ENCODE peak calls at places on chromosome 1, in six cellular contexts. One of them, this sample, is unnamed. For H3K9me2, the result is how much of the 10 kb centered on the place peaks cover.

GRCh38 chr1:170414989-170415733 is 116.8 kb upstream of the GORAB start:
- DNase-seq in MM.1S: no peak
- DNase-seq in PC-3: no peak
- DNase-seq in SK-N-SH: no peak
- DNase-seq in GM23248: peak
- DNase-seq in HCT116: no peak
- DNase-seq in this sample: peak

GRCh38 chr1:90193116-90193515 is 198.2 kb downstream of the ZNF326 start:
- DNase-seq in MM.1S: no peak
- DNase-seq in GM23248: no peak
- DNase-seq in PC-3: no peak
- DNase-seq in HCT116: no peak
- DNase-seq in SK-N-SH: no peak
- DNase-seq in this sample: no peak

GRCh38 chr1:44903261-44903660 is 60.2 kb upstream of the PTCH2 start:
- DNase-seq in SK-N-SH: no peak
- DNase-seq in PC-3: no peak
- DNase-seq in MM.1S: no peak
- DNase-seq in HCT116: no peak
- DNase-seq in GM23248: peak
- DNase-seq in this sample: no peak

GRCh38 chr1:192445849-192446489 is 129.2 kb downstream of the RGS21 start:
- DNase-seq in HCT116: peak
- DNase-seq in SK-N-SH: no peak
- DNase-seq in MM.1S: peak
- DNase-seq in PC-3: peak
- DNase-seq in GM23248: peak
- DNase-seq in this sample: peak

GRCh38 chr1:40309374-40310128 is 7.5 kb downstream of the COL9A2 start:
- DNase-seq in SK-N-SH: no peak
- DNase-seq in GM23248: no peak
- DNase-seq in MM.1S: no peak
- DNase-seq in PC-3: no peak
- DNase-seq in HCT116: no peak
- DNase-seq in this sample: no peak

GRCh38 chr1:29033829-29034466 is 89.8 kb downstream of the TMEM200B start:
- DNase-seq in GM23248: peak
- DNase-seq in HCT116: peak
- DNase-seq in PC-3: peak
- DNase-seq in SK-N-SH: peak
- DNase-seq in MM.1S: peak
- DNase-seq in this sample: peak

GRCh38 chr1:163401211-163401610 is 79.5 kb downstream of the NUF2 start:
- DNase-seq in MM.1S: no peak
- DNase-seq in HCT116: no peak
- DNase-seq in PC-3: peak
- DNase-seq in SK-N-SH: no peak
- DNase-seq in GM23248: no peak
- DNase-seq in this sample: no peak

GRCh38 chr1:200767326-200767725 is 28.6 kb downstream of the CAMSAP2 start:
- DNase-seq in PC-3: no peak
- DNase-seq in HCT116: no peak
- DNase-seq in MM.1S: no peak
- DNase-seq in GM23248: peak
- DNase-seq in SK-N-SH: no peak
- DNase-seq in this sample: no peak

GRCh38 chr1:236502579-236502971 is 21.2 kb upstream of the LGALS8 start:
- DNase-seq in SK-N-SH: no peak
- DNase-seq in HCT116: no peak
- DNase-seq in PC-3: peak
- DNase-seq in MM.1S: no peak
- DNase-seq in GM23248: peak
- DNase-seq in this sample: peak

GRCh38 chr1:167934407-167935251 is 1.9 kb upstream of the DCAF6 start:
- DNase-seq in PC-3: no peak
- DNase-seq in SK-N-SH: no peak
- DNase-seq in HCT116: no peak
- DNase-seq in GM23248: peak
- DNase-seq in MM.1S: peak
- DNase-seq in this sample: no peak

GRCh38 chr1:1778827-1779675 is 781 bp upstream of the NADK start:
- DNase-seq in PC-3: peak
- DNase-seq in SK-N-SH: no peak
- DNase-seq in GM23248: peak
- DNase-seq in HCT116: peak
- DNase-seq in MM.1S: peak
- DNase-seq in this sample: peak

GRCh38 chr1:22330092-22330762 is 121.4 kb upstream of the ZBTB40 start:
- DNase-seq in MM.1S: no peak
- DNase-seq in PC-3: no peak
- DNase-seq in HCT116: no peak
- DNase-seq in GM23248: no peak
- DNase-seq in SK-N-SH: no peak
- DNase-seq in this sample: no peak

GRCh38 chr1:109579044-109579443 is 30.6 kb downstream of the GNAI3 start:
- DNase-seq in MM.1S: no peak
- DNase-seq in SK-N-SH: no peak
- DNase-seq in HCT116: no peak
- DNase-seq in PC-3: no peak
- DNase-seq in GM23248: peak
- DNase-seq in this sample: no peak

GRCh38 chr1:151491641-151492040 is 19.5 kb upstream of the CGN start:
- DNase-seq in PC-3: no peak
- DNase-seq in HCT116: no peak
- DNase-seq in GM23248: no peak
- DNase-seq in SK-N-SH: no peak
- DNase-seq in MM.1S: no peak
- DNase-seq in this sample: no peak

GRCh38 chr1:25705699-25706098 is 89.1 kb downstream of the MAN1C1 start:
- DNase-seq in SK-N-SH: no peak
- DNase-seq in HCT116: no peak
- DNase-seq in GM23248: no peak
- DNase-seq in PC-3: no peak
- DNase-seq in MM.1S: no peak
- DNase-seq in this sample: no peak

GRCh38 chr1:205766038-205766437 is 9.2 kb downstream of the RAB29 start:
- DNase-seq in SK-N-SH: no peak
- DNase-seq in GM23248: peak
- DNase-seq in PC-3: peak
- DNase-seq in MM.1S: no peak
- DNase-seq in HCT116: no peak
- DNase-seq in this sample: no peak

GRCh38 chr1:77889240-77889637 is 815 bp downstream of the NEXN start:
- DNase-seq in HCT116: no peak
- DNase-seq in GM23248: peak
- DNase-seq in MM.1S: no peak
- DNase-seq in PC-3: peak
- DNase-seq in SK-N-SH: no peak
- DNase-seq in this sample: peak
- H2AFZ ChIP-seq in HCT116: no peak
- H2AFZ ChIP-seq in GM23248: peak
- H2AFZ ChIP-seq in MM.1S: no peak
- H2AFZ ChIP-seq in PC-3: peak
- H2AFZ ChIP-seq in SK-N-SH: peak
- H2AFZ ChIP-seq in this sample: peak

GRCh38 chr1:114043046-114043445 is 63.8 kb downstream of the OLFML3 start:
- DNase-seq in GM23248: no peak
- DNase-seq in MM.1S: no peak
- DNase-seq in HCT116: no peak
- DNase-seq in SK-N-SH: no peak
- DNase-seq in PC-3: no peak
- DNase-seq in this sample: no peak
- H3K9me2 ChIP-seq in GM23248: under half
- H3K9me2 ChIP-seq in MM.1S: under half
- H3K9me2 ChIP-seq in HCT116: under half
- H3K9me2 ChIP-seq in SK-N-SH: under half
- H3K9me2 ChIP-seq in PC-3: under half
- H3K9me2 ChIP-seq in this sample: under half

DNA sequence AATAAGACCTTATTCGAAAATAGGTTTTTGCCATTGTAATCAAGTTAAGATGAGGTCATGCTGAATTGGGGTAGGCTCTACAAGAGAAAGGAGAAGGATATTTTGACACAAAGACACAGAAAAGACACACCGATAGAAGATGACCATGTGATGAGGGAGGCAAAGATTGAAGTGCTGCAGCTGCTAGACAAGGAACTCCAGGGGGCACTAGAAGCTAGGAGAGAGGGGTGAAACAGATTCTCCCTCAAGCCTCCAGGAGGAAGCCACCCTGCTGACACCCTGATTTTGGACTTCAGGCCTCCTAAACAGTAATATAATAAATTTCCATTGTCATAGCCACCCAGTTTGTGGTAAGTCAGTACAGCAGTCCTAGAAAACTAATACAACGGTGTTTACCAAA is 506.8 kb upstream of the CAMK1G start:
- DNase-seq in GM23248: peak
- DNase-seq in SK-N-SH: no peak
- DNase-seq in HCT116: peak
- DNase-seq in MM.1S: peak
- DNase-seq in PC-3: peak
- DNase-seq in this sample: no peak
- H2AFZ ChIP-seq in GM23248: no peak
- H2AFZ ChIP-seq in SK-N-SH: no peak
- H2AFZ ChIP-seq in HCT116: no peak
- H2AFZ ChIP-seq in MM.1S: no peak
- H2AFZ ChIP-seq in PC-3: no peak
- H2AFZ ChIP-seq in this sample: no peak

GRCh38 chr1:152539901-152540300 is 25.6 kb downstream of the CRCT1 start:
- DNase-seq in SK-N-SH: no peak
- DNase-seq in GM23248: no peak
- DNase-seq in MM.1S: no peak
- DNase-seq in PC-3: no peak
- DNase-seq in HCT116: no peak
- DNase-seq in this sample: no peak
- H3K9me2 ChIP-seq in SK-N-SH: under half
- H3K9me2 ChIP-seq in GM23248: under half
- H3K9me2 ChIP-seq in MM.1S: under half
- H3K9me2 ChIP-seq in PC-3: under half
- H3K9me2 ChIP-seq in HCT116: under half
- H3K9me2 ChIP-seq in this sample: under half

GRCh38 chr1:159949123-159949522 is 3.7 kb upstream of the IGSF9 start:
- DNase-seq in GM23248: no peak
- DNase-seq in PC-3: no peak
- DNase-seq in HCT116: no peak
- DNase-seq in SK-N-SH: no peak
- DNase-seq in MM.1S: no peak
- DNase-seq in this sample: no peak
- H2AFZ ChIP-seq in GM23248: no peak
- H2AFZ ChIP-seq in PC-3: no peak
- H2AFZ ChIP-seq in HCT116: no peak
- H2AFZ ChIP-seq in SK-N-SH: no peak
- H2AFZ ChIP-seq in MM.1S: no peak
- H2AFZ ChIP-seq in this sample: no peak

GRCh38 chr1:219917851-219918466 is 10.4 kb downstream of the SLC30A10 start:
- DNase-seq in PC-3: peak
- DNase-seq in SK-N-SH: no peak
- DNase-seq in MM.1S: no peak
- DNase-seq in GM23248: peak
- DNase-seq in HCT116: peak
- DNase-seq in this sample: peak
- H3K9me2 ChIP-seq in PC-3: under half
- H3K9me2 ChIP-seq in SK-N-SH: under half
- H3K9me2 ChIP-seq in MM.1S: under half
- H3K9me2 ChIP-seq in GM23248: under half
- H3K9me2 ChIP-seq in HCT116: under half
- H3K9me2 ChIP-seq in this sample: under half

GRCh38 chr1:48495911-48496310 is 23.9 kb upstream of the SPATA6 start:
- DNase-seq in GM23248: peak
- DNase-seq in HCT116: no peak
- DNase-seq in MM.1S: no peak
- DNase-seq in PC-3: no peak
- DNase-seq in SK-N-SH: no peak
- DNase-seq in this sample: no peak
- H2AFZ ChIP-seq in GM23248: no peak
- H2AFZ ChIP-seq in HCT116: no peak
- H2AFZ ChIP-seq in MM.1S: no peak
- H2AFZ ChIP-seq in PC-3: no peak
- H2AFZ ChIP-seq in SK-N-SH: no peak
- H2AFZ ChIP-seq in this sample: no peak

GRCh38 chr1:14800014-14800413 is 201.5 kb downstream of the KAZN start:
- DNase-seq in GM23248: no peak
- DNase-seq in PC-3: no peak
- DNase-seq in MM.1S: no peak
- DNase-seq in SK-N-SH: no peak
- DNase-seq in HCT116: no peak
- DNase-seq in this sample: no peak
- H3K9me2 ChIP-seq in GM23248: under half
- H3K9me2 ChIP-seq in PC-3: under half
- H3K9me2 ChIP-seq in MM.1S: under half
- H3K9me2 ChIP-seq in SK-N-SH: under half
- H3K9me2 ChIP-seq in HCT116: under half
- H3K9me2 ChIP-seq in this sample: under half

GRCh38 chr1:210445485-210445884 is 116.8 kb downstream of the HHAT start:
- DNase-seq in PC-3: peak
- DNase-seq in GM23248: no peak
- DNase-seq in SK-N-SH: no peak
- DNase-seq in MM.1S: no peak
- DNase-seq in HCT116: no peak
- DNase-seq in this sample: no peak

GRCh38 chr1:210447456-210448057 is 118.9 kb downstream of the HHAT start:
- DNase-seq in GM23248: no peak
- DNase-seq in HCT116: no peak
- DNase-seq in PC-3: no peak
- DNase-seq in SK-N-SH: no peak
- DNase-seq in MM.1S: no peak
- DNase-seq in this sample: no peak

GRCh38 chr1:210448293-210448892 is 119.7 kb downstream of the HHAT start:
- DNase-seq in SK-N-SH: peak
- DNase-seq in HCT116: peak
- DNase-seq in MM.1S: peak
- DNase-seq in PC-3: peak
- DNase-seq in GM23248: peak
- DNase-seq in this sample: peak

GRCh38 chr1:210445931-210446330 is 117.2 kb downstream of the HHAT start:
- DNase-seq in SK-N-SH: no peak
- DNase-seq in GM23248: no peak
- DNase-seq in PC-3: no peak
- DNase-seq in MM.1S: no peak
- DNase-seq in HCT116: no peak
- DNase-seq in this sample: no peak

DNA sequence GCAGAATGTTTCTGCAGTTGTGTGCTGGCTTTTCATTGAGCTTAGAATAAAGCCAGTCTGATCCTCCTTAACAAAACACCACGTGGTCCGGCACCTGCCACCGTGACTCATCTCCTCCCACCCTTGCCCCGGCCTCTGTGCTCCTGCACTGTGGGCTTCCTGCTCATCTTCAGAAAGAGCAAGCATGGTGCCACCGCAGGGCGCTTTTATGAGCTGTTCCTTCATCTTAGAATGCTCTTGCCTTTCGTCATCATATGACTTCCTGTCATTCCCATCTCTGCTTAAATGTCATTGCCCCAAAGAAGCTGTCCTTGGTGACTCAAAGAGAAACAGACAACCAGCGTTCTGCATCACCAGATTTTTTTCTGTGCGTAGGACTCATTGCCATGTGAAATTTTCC is 117.8 kb downstream of the HHAT start:
- DNase-seq in MM.1S: no peak
- DNase-seq in SK-N-SH: no peak
- DNase-seq in GM23248: no peak
- DNase-seq in PC-3: peak
- DNase-seq in HCT116: no peak
- DNase-seq in this sample: peak
- H2AFZ ChIP-seq in MM.1S: no peak
- H2AFZ ChIP-seq in SK-N-SH: no peak
- H2AFZ ChIP-seq in GM23248: no peak
- H2AFZ ChIP-seq in PC-3: peak
- H2AFZ ChIP-seq in HCT116: no peak
- H2AFZ ChIP-seq in this sample: no peak

This sample was measured in hepatocyte.